ENCODE peak calls at places on chromosomes 16 and 17, in eight cellular contexts. One of them, this sample, is unnamed.

GRCh38 chr17:63842173-63842539 is 329 bp downstream of the SMARCD2 start:
- DNase-seq in MM.1S: no peak
- DNase-seq in CD8-positive, alpha-beta memory T cell: no peak
- DNase-seq in breast epithelium: no peak
- DNase-seq in neural progenitor cell: no peak
- DNase-seq in adipocyte: no peak
- DNase-seq in CD4-positive, alpha-beta T cell: no peak
- DNase-seq in CD4-positive, alpha-beta memory T cell: no peak
- DNase-seq in this sample: peak; percentile 53

GRCh38 chr17:1010586-1010985 is 13.7 kb downstream of the TIMM22 start:
- DNase-seq in MM.1S: no peak
- DNase-seq in CD8-positive, alpha-beta memory T cell: no peak
- DNase-seq in breast epithelium: no peak
- DNase-seq in neural progenitor cell: no peak
- DNase-seq in adipocyte: no peak
- DNase-seq in CD4-positive, alpha-beta T cell: no peak
- DNase-seq in CD4-positive, alpha-beta memory T cell: no peak
- DNase-seq in this sample: no peak

GRCh38 chr16:21937387-21937829 is 15.8 kb upstream of the UQCRC2 start:
- DNase-seq in MM.1S: no peak
- DNase-seq in CD8-positive, alpha-beta memory T cell: no peak
- DNase-seq in breast epithelium: no peak
- DNase-seq in neural progenitor cell: no peak
- DNase-seq in adipocyte: no peak
- DNase-seq in CD4-positive, alpha-beta T cell: no peak
- DNase-seq in CD4-positive, alpha-beta memory T cell: no peak
- DNase-seq in this sample: no peak

GRCh38 chr17:6044261-6044660 is 25.9 kb upstream of the WSCD1 start:
- DNase-seq in MM.1S: no peak
- DNase-seq in CD8-positive, alpha-beta memory T cell: no peak
- DNase-seq in breast epithelium: no peak
- DNase-seq in neural progenitor cell: no peak
- DNase-seq in adipocyte: no peak
- DNase-seq in CD4-positive, alpha-beta T cell: no peak
- DNase-seq in CD4-positive, alpha-beta memory T cell: no peak
- DNase-seq in this sample: no peak

GRCh38 chr16:27983244-27983643 is 80.3 kb downstream of the GSG1L start:
- DNase-seq in MM.1S: no peak
- DNase-seq in CD8-positive, alpha-beta memory T cell: no peak
- DNase-seq in breast epithelium: no peak
- DNase-seq in neural progenitor cell: no peak
- DNase-seq in adipocyte: no peak
- DNase-seq in CD4-positive, alpha-beta T cell: no peak
- DNase-seq in CD4-positive, alpha-beta memory T cell: no peak
- DNase-seq in this sample: no peak

GRCh38 chr16:65771707-65772106 is 594.8 kb upstream of the CDH5 start:
- DNase-seq in MM.1S: no peak
- DNase-seq in CD8-positive, alpha-beta memory T cell: no peak
- DNase-seq in breast epithelium: no peak
- DNase-seq in neural progenitor cell: no peak
- DNase-seq in adipocyte: no peak
- DNase-seq in CD4-positive, alpha-beta T cell: no peak
- DNase-seq in CD4-positive, alpha-beta memory T cell: no peak
- DNase-seq in this sample: no peak

GRCh38 chr16:86961133-86961720 is 356.0 kb downstream of the C16orf95 start:
- DNase-seq in MM.1S: no peak
- DNase-seq in CD8-positive, alpha-beta memory T cell: no peak
- DNase-seq in breast epithelium: no peak
- DNase-seq in neural progenitor cell: no peak
- DNase-seq in adipocyte: peak; percentile 61
- DNase-seq in CD4-positive, alpha-beta T cell: no peak
- DNase-seq in CD4-positive, alpha-beta memory T cell: no peak
- DNase-seq in this sample: no peak

GRCh38 chr16:11006666-11007065 is 62.3 kb downstream of the CLEC16A start:
- DNase-seq in MM.1S: no peak
- DNase-seq in CD8-positive, alpha-beta memory T cell: no peak
- DNase-seq in breast epithelium: no peak
- DNase-seq in neural progenitor cell: no peak
- DNase-seq in adipocyte: peak; percentile 38
- DNase-seq in CD4-positive, alpha-beta T cell: no peak
- DNase-seq in CD4-positive, alpha-beta memory T cell: no peak
- DNase-seq in this sample: no peak

GRCh38 chr16:82070656-82071369 is 35.8 kb downstream of the HSD17B2 start:
- DNase-seq in MM.1S: no peak
- DNase-seq in CD8-positive, alpha-beta memory T cell: no peak
- DNase-seq in breast epithelium: no peak
- DNase-seq in neural progenitor cell: no peak
- DNase-seq in adipocyte: peak; percentile 74
- DNase-seq in CD4-positive, alpha-beta T cell: no peak
- DNase-seq in CD4-positive, alpha-beta memory T cell: no peak
- DNase-seq in this sample: no peak

DNA sequence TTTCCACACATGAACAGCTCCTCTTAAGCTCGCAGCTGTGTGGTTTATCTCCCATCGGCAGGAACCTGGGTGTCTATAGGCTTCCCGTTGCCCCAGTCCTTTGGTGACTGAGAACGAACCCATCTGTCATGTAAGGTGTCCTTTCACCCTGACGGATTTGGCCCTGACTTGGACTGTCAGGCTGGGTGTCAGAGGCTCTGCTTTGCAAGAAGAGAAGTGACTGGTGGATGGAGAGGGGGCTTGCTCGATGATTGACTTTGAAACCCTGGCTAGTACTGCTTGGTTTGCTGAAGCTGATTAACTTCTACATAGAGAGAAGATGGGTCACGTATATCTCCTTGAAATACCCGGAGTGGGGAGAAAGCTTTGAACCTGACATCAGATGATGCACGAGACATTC is 42.9 kb downstream of the COX4I1 start:
- DNase-seq in MM.1S: no peak
- DNase-seq in CD8-positive, alpha-beta memory T cell: no peak
- DNase-seq in breast epithelium: no peak
- DNase-seq in neural progenitor cell: no peak
- DNase-seq in adipocyte: no peak
- DNase-seq in CD4-positive, alpha-beta T cell: no peak
- DNase-seq in CD4-positive, alpha-beta memory T cell: no peak
- DNase-seq in this sample: no peak
- H3K27me3 ChIP-seq in MM.1S: peaks cover 87% of the 10 kb centered on the region
- H3K27me3 ChIP-seq in CD8-positive, alpha-beta memory T cell: peaks cover 5% of the 10 kb centered on the region
- H3K27me3 ChIP-seq in breast epithelium: peaks cover 49% of the 10 kb centered on the region
- H3K27me3 ChIP-seq in neural progenitor cell: no peaks in the 10 kb centered on the region
- H3K27me3 ChIP-seq in adipocyte: peaks cover 51% of the 10 kb centered on the region
- H3K27me3 ChIP-seq in CD4-positive, alpha-beta T cell: peaks cover 4% of the 10 kb centered on the region
- H3K27me3 ChIP-seq in CD4-positive, alpha-beta memory T cell: peaks cover 7% of the 10 kb centered on the region
- H3K27me3 ChIP-seq in this sample: no peaks in the 10 kb centered on the region

GRCh38 chr17:35795871-35796265 is 427 bp upstream of the MMP28 start:
- DNase-seq in MM.1S: no peak
- DNase-seq in CD8-positive, alpha-beta memory T cell: no peak
- DNase-seq in breast epithelium: no peak
- DNase-seq in neural progenitor cell: no peak
- DNase-seq in adipocyte: no peak
- DNase-seq in CD4-positive, alpha-beta T cell: no peak
- DNase-seq in CD4-positive, alpha-beta memory T cell: no peak
- DNase-seq in this sample: no peak

GRCh38 chr17:35795007-35795870 is at the start of gene MMP28:
- DNase-seq in MM.1S: no peak
- DNase-seq in CD8-positive, alpha-beta memory T cell: peak; percentile 16
- DNase-seq in breast epithelium: no peak
- DNase-seq in neural progenitor cell: peak; percentile 78
- DNase-seq in adipocyte: peak; percentile 63
- DNase-seq in CD4-positive, alpha-beta T cell: no peak
- DNase-seq in CD4-positive, alpha-beta memory T cell: peak; percentile 33
- DNase-seq in this sample: peak; percentile 84

GRCh38 chr17:35797370-35797769 is 1.9 kb upstream of the MMP28 start:
- DNase-seq in MM.1S: no peak
- DNase-seq in CD8-positive, alpha-beta memory T cell: no peak
- DNase-seq in breast epithelium: no peak
- DNase-seq in neural progenitor cell: no peak
- DNase-seq in adipocyte: no peak
- DNase-seq in CD4-positive, alpha-beta T cell: no peak
- DNase-seq in CD4-positive, alpha-beta memory T cell: no peak
- DNase-seq in this sample: no peak

GRCh38 chr17:35797918-35798317 is 2.5 kb upstream of the MMP28 start:
- DNase-seq in MM.1S: no peak
- DNase-seq in CD8-positive, alpha-beta memory T cell: no peak
- DNase-seq in breast epithelium: no peak
- DNase-seq in neural progenitor cell: no peak
- DNase-seq in adipocyte: no peak
- DNase-seq in CD4-positive, alpha-beta T cell: no peak
- DNase-seq in CD4-positive, alpha-beta memory T cell: no peak
- DNase-seq in this sample: no peak

DNA sequence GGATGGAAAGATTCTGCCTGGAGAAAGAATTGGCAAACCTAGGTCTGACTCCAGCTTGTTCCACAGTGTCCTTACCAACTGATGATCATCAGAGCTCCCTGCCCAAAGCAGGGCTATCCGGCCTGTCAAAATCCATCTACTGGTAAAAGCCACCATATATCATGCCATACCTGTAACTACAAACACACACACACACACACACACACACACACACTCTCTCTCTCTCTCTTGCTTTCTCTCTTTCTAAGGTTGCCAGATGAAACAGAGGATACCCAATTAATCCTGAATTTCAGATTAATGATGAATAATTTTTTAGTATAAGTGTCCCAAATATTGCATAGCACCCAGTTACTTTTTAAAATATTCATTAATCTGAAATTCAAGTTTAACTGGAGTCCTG is 1.5 kb upstream of the MMP28 start:
- DNase-seq in MM.1S: no peak
- DNase-seq in CD8-positive, alpha-beta memory T cell: no peak
- DNase-seq in breast epithelium: no peak
- DNase-seq in neural progenitor cell: no peak
- DNase-seq in adipocyte: no peak
- DNase-seq in CD4-positive, alpha-beta T cell: no peak
- DNase-seq in CD4-positive, alpha-beta memory T cell: no peak
- DNase-seq in this sample: peak; percentile 14
- H3K27me3 ChIP-seq in MM.1S: peaks cover 45% of the 10 kb centered on the region
- H3K27me3 ChIP-seq in CD8-positive, alpha-beta memory T cell: peaks cover 29% of the 10 kb centered on the region
- H3K27me3 ChIP-seq in breast epithelium: peaks cover 7% of the 10 kb centered on the region
- H3K27me3 ChIP-seq in neural progenitor cell: peaks cover 85% of the 10 kb centered on the region
- H3K27me3 ChIP-seq in adipocyte: peaks cover 68% of the 10 kb centered on the region
- H3K27me3 ChIP-seq in CD4-positive, alpha-beta T cell: peaks cover 22% of the 10 kb centered on the region
- H3K27me3 ChIP-seq in CD4-positive, alpha-beta memory T cell: peaks cover 12% of the 10 kb centered on the region
- H3K27me3 ChIP-seq in this sample: no peaks in the 10 kb centered on the region

GRCh38 chr17:77881545-77881944 is 77.0 kb upstream of the TNRC6C start:
- DNase-seq in MM.1S: peak; percentile 93
- DNase-seq in CD8-positive, alpha-beta memory T cell: peak; percentile 67
- DNase-seq in breast epithelium: no peak
- DNase-seq in neural progenitor cell: no peak
- DNase-seq in adipocyte: peak; percentile 65
- DNase-seq in CD4-positive, alpha-beta T cell: peak; percentile 53
- DNase-seq in CD4-positive, alpha-beta memory T cell: peak; percentile 75
- DNase-seq in this sample: peak; percentile 76
- H3K27me3 ChIP-seq in MM.1S: peaks cover 80% of the 10 kb centered on the region
- H3K27me3 ChIP-seq in CD8-positive, alpha-beta memory T cell: no peaks in the 10 kb centered on the region
- H3K27me3 ChIP-seq in breast epithelium: no peaks in the 10 kb centered on the region
- H3K27me3 ChIP-seq in neural progenitor cell: no peaks in the 10 kb centered on the region
- H3K27me3 ChIP-seq in adipocyte: peaks cover 29% of the 10 kb centered on the region
- H3K27me3 ChIP-seq in CD4-positive, alpha-beta T cell: no peaks in the 10 kb centered on the region
- H3K27me3 ChIP-seq in CD4-positive, alpha-beta memory T cell: no peaks in the 10 kb centered on the region
- H3K27me3 ChIP-seq in this sample: peaks cover 3% of the 10 kb centered on the region

DNA sequence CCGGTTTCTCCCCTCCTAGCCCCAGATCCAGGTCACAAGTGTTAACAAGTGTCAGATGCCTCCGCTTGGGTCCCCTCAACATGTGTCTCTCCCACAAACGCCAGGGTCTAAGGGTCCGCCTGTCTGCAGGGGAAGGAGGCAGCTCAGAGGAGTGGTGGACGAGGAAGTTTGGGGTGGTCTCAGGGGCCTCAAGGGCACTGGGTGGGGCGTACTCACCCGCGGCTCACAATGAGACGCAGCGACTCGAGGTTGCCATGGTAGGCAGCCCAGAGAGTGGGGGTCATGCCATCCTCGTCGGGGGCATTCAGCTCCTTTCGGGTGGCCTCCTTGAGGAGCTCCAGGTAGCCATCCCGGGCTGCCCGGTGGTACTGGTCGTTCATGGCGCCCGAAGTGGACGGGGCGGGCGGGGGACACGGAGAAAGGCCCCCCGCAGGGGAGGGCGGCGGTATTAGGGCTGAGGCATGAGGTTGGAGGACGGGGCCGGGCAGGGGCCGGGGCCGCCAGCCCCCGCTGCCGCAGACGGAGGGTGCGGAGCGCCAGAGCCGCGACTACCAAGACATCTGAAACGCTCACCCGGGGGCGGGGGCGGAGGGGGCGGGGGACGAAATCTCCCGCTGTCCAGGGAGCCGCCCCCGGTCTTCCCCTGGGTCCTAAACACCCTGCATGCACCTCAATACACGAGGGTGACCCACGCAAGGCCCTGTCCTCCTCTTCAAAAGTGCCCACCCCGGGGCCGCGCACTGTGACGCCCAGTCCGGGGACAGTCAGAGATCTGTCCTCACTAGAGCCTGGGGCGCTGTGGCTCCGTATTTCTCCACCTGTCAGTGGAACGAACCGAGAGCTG is at the start of gene USH1G:
- DNase-seq in MM.1S: no peak
- DNase-seq in CD8-positive, alpha-beta memory T cell: no peak
- DNase-seq in breast epithelium: no peak
- DNase-seq in neural progenitor cell: peak; percentile 47
- DNase-seq in adipocyte: peak; percentile 34
- DNase-seq in CD4-positive, alpha-beta T cell: no peak
- DNase-seq in CD4-positive, alpha-beta memory T cell: no peak
- DNase-seq in this sample: no peak
- H3K27me3 ChIP-seq in MM.1S: peaks cover 97% of the 10 kb centered on the region
- H3K27me3 ChIP-seq in CD8-positive, alpha-beta memory T cell: peaks cover 33% of the 10 kb centered on the region
- H3K27me3 ChIP-seq in breast epithelium: peaks cover 57% of the 10 kb centered on the region
- H3K27me3 ChIP-seq in neural progenitor cell: peaks cover 66% of the 10 kb centered on the region
- H3K27me3 ChIP-seq in adipocyte: peaks cover 57% of the 10 kb centered on the region
- H3K27me3 ChIP-seq in CD4-positive, alpha-beta T cell: peaks cover 57% of the 10 kb centered on the region
- H3K27me3 ChIP-seq in CD4-positive, alpha-beta memory T cell: peaks cover 32% of the 10 kb centered on the region
- H3K27me3 ChIP-seq in this sample: peaks cover 71% of the 10 kb centered on the region

DNA sequence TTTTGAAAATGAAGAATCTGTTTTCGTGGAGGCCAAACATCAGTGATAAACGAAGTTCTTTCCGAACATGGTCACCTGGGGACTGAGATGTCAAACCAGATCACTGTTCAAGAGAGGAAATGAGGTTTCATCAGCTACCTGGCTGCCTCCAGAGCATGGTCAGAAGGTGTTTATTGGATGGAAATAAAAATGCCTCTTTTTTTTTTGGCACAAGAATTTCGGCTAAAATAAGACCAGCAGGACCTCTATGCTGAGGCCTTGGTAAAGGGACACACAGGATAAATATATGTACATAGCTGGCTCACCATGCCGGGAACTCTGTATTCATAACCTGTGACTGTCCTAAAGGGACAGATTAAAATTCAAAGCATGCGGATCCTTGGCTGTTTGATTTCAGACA is 135.3 kb downstream of the UTP18 start:
- DNase-seq in MM.1S: no peak
- DNase-seq in CD8-positive, alpha-beta memory T cell: no peak
- DNase-seq in breast epithelium: no peak
- DNase-seq in neural progenitor cell: no peak
- DNase-seq in adipocyte: no peak
- DNase-seq in CD4-positive, alpha-beta T cell: no peak
- DNase-seq in CD4-positive, alpha-beta memory T cell: no peak
- DNase-seq in this sample: no peak
- H3K27me3 ChIP-seq in MM.1S: no peaks in the 10 kb centered on the region
- H3K27me3 ChIP-seq in CD8-positive, alpha-beta memory T cell: no peaks in the 10 kb centered on the region
- H3K27me3 ChIP-seq in breast epithelium: no peaks in the 10 kb centered on the region
- H3K27me3 ChIP-seq in neural progenitor cell: no peaks in the 10 kb centered on the region
- H3K27me3 ChIP-seq in adipocyte: no peaks in the 10 kb centered on the region
- H3K27me3 ChIP-seq in CD4-positive, alpha-beta T cell: no peaks in the 10 kb centered on the region
- H3K27me3 ChIP-seq in CD4-positive, alpha-beta memory T cell: no peaks in the 10 kb centered on the region
- H3K27me3 ChIP-seq in this sample: no peaks in the 10 kb centered on the region